ENCODE peak calls at places on chromosomes 3 and 15, in four cellular contexts. O is ovary, L is mucosa of descending colon, J is HFF-Myc. Z is an unnamed sample.

GRCh38 chr3:197906023-197906849 is 43.8 kb upstream of the RPL35A start:
- DNase-seq in J (peak), L (peak), O (peak), Z (peak)

GRCh38 chr3:156017636-156018035 is 102.7 kb upstream of the KCNAB1 start:
- DNase-seq in J (no peak), O (no peak), L (no peak), Z (no peak)

GRCh38 chr3:33883538-33884203 is 85.2 kb downstream of the PDCD6IP start:
- DNase-seq in O (no peak), L (peak), J (peak), Z (no peak)

GRCh38 chr15:52527898-52528464 is 699 bp downstream of the MYO5A start:
- DNase-seq in O (peak), L (peak), J (no peak), Z (peak)

GRCh38 chr3:40765884-40766283 is 241.1 kb downstream of the ZNF621 start:
- DNase-seq in L (no peak), J (no peak), O (no peak), Z (no peak)

GRCh38 chr3:47711596-47711995 is 70.1 kb downstream of the SMARCC1 start:
- DNase-seq in L (no peak), O (no peak), J (no peak), Z (no peak)

GRCh38 chr15:50944692-50945091 is 36.2 kb downstream of the AP4E1 start:
- DNase-seq in O (no peak), J (no peak), L (no peak), Z (no peak)

GRCh38 chr15:90654233-90655124 is 62.7 kb upstream of the BLM start:
- DNase-seq in O (no peak), L (no peak), J (no peak), Z (no peak)

GRCh38 chr3:178525180-178525704 is 11.0 kb upstream of the KCNMB2 start:
- DNase-seq in J (no peak), L (no peak), O (no peak), Z (no peak)

GRCh38 chr15:101613130-101614000 is 38.8 kb downstream of the TM2D3 start:
- DNase-seq in O (peak), L (peak), J (no peak), Z (peak)

GRCh38 chr3:152283492-152284381 is 15.0 kb downstream of the MBNL1 start:
- DNase-seq in L (peak), J (no peak), O (no peak), Z (no peak)

GRCh38 chr3:186107148-186108105 is 1.5 kb downstream of the ETV5 start:
- DNase-seq in O (peak), L (peak), J (no peak), Z (peak)

GRCh38 chr3:56737001-56737400 is 53.9 kb upstream of the TASOR start:
- DNase-seq in J (no peak), L (no peak), O (no peak), Z (no peak)

GRCh38 chr3:110932515-110933095 is 139.0 kb upstream of the NECTIN3 start:
- DNase-seq in O (no peak), L (no peak), J (peak), Z (no peak)

DNA sequence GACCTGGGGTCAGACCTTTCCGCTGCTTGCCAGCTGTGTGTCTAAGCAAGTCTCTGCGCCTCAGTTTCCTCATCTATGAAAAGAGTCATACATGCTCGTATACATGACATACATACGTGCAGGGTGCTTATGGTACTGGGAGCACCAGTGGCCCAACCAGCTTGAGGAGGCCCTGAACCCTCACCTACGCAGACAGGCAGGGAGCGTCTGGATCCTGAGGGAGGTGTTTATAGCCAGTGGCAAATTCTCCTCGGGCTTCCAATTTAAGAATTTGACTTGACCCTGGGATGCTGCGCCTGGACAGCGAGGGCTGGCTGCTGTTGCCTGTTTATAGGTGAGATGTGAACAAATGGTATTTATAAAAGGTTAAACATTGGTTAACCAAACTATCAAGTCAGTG is 17.7 kb upstream of the FGD5 start:
- DNase-seq in J (no peak), L (no peak), O (no peak), Z (no peak)
- TF ChIP-seq CTCF in J (no peak), L (no peak), O (no peak), Z (no peak)

DNA sequence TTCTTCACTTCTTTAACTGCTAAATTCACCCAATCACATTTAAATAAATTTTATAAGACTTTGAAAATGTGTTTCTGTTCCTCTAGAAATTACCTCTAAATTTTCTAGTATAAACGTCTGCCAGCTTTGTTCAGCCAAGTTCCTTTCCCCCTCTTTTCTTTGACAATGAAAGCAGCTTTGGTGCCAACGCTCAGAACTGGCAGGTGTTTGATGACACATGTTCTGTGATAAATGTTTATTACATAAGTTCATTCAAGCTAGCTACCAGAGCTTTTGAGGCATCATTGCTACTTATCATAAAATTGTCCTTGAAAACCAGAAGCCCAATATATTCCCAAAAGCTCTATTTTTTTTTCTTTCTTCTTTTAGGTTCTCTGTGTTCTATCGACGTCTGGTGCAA is 187.3 kb upstream of the LPP start:
- DNase-seq in L (no peak), O (no peak), J (no peak), Z (no peak)
- TF ChIP-seq CTCF in L (no peak), O (no peak), J (no peak), Z (no peak)

DNA sequence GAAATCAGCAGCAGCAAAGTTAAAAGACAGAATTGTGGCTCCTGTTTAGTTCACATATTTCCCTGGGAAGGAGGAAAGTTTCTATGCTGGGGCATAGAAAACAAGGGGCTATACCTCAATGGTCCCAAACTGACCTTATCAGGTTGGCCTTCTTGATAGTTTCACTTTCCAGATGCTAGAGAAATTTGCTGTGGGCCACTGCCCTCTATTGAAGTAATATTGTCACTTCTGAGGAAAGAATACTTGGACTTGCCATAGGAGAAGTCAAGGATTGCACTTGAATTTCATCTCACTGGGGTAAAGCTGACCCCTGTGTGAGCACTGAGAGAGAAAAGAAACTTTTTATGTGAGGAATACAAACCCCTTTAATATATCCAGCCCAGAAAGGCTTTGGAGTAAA is 49.3 kb upstream of the XCR1 start:
- DNase-seq in J (no peak), O (no peak), L (no peak), Z (no peak)
- TF ChIP-seq CTCF in J (no peak), O (no peak), L (no peak), Z (no peak)

DNA sequence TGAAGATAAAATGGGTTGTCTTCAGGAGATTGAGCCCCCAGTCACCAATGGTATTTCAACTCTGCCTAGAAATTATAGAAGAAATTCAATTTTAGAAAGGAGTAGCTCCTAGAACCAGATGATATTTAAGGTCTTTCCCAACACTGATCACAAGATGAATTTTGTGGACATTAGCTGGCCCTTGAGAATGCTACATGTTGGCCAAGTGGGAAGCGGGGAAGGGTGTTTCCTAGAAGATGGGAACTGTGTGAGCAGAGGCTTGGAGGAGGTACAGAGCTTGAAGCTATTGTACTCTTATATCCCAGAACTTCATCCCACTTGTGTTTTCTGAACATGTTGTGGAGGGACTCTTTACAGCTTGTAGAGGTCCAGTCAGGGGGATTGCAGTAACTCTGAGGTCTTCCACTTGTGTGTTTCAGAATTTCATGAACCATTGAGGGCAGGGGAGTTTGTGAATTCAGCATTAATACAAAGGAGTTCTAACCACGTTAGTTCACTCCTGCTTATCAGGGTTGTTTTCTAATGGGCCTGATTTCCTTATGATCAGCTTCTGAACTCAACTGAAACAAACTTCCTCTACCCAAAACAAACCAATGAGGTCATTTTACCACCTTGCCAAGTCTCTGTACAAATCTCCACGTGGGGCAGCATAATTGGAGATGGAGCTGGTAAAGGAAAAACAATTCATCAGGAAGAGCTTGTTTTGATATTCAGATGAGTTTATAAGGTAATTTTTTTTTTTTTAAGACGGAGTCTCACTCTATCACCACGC is 152.6 kb upstream of the TPM1 start:
- DNase-seq in J (no peak), L (peak), O (no peak), Z (no peak)
- TF ChIP-seq CTCF in J (no peak), L (no peak), O (no peak), Z (no peak)

DNA sequence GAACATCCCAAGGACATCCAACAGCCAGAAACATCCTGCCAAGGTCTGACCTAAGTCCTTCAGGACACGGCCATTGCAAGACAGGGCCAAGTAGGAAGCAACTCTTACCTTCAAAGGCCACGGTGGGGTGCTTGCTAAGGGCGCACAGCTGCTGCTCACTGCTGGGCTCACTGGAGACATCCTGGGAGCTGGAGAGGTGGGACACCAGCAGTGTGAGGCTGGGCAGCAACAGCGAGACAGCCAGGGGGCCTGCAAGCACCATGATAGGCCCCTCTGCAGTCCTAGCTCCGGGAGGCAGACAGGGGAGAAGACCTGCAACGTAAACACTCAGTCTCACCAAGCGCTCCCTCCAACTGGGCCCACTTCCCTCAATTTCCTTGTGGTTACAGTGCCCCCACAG is 79.2 kb downstream of the SEMA5B start:
- DNase-seq in L (no peak), J (no peak), O (no peak), Z (no peak)
- TF ChIP-seq CTCF in L (no peak), J (no peak), O (no peak), Z (no peak)

DNA sequence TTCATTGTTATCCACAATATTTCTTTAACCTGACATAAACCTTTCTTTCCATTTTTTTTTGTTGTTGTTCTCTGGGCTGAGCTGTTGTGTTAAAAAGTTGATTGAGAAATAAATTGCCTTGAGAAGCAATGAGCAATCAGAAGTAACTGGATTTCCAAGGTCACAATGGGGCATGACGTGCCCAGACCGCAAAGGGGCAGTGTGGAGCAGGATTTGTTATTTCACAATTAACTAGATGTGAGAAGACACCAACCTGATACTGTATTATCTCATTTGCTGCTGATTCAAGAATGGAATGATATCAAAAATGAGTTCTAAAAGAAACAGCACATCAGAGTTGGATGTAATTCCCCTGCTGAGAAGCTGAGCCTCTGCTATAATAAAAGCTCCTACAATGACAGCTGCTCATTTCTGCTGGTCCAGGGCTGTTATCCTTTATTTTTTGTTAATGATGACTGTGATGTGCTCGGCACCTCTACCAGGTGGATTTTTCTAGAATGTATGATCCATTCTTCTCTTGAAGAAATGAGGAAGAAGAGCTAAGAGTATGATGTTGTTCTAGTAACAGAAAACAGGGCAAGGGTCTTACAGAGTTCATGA is 28.1 kb downstream of the CPNE4 start:
- DNase-seq in L (peak), J (no peak), O (no peak), Z (peak)
- TF ChIP-seq CTCF in L (no peak), J (peak), O (no peak), Z (peak)

DNA sequence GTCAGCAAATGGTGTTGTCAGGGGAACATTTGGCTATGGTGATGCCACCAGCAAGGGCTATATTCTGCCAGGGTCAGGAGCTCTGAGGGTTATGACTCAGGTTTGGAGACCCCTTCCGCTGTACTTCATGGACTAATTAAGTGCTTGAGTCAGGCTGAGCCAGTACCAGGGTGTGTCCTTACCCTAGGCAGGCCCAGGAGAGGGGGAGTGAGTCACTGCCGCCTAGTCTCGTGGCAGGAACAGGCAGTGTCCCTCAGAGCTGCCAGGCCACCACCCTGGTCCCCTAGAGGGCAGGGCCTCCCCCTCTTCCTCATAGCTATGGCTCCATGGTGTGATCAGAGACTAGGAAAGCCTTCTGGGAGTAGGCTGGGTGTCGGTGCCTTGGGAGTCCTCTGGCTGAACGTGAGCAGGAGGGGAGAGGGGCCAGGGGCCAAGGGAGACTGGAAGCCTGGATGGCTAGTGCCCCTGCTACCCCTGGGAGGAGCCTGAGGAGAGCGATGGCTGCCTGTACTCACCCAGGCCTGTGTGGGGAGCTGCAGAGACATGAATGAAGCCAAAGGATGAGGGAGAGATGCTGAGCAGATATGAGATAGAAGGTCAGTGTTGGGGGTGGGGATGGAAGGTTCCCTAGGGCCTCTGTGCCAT is 10.6 kb downstream of the MAPKAPK3 start:
- DNase-seq in O (no peak), L (no peak), J (no peak), Z (peak)
- TF ChIP-seq CTCF in O (no peak), L (no peak), J (peak), Z (peak)

GRCh38 chr15:92833493-92834271 is 66.4 kb upstream of the CHD2 start:
- DNase-seq in O (no peak), J (no peak), L (no peak), Z (no peak)

GRCh38 chr15:92829875-92830274 is 70.2 kb upstream of the CHD2 start:
- DNase-seq in O (no peak), L (no peak), J (no peak), Z (no peak)

GRCh38 chr15:92832992-92833438 is 67.1 kb upstream of the CHD2 start:
- DNase-seq in J (no peak), L (no peak), O (no peak), Z (no peak)

GRCh38 chr15:92831459-92832229 is 68.5 kb upstream of the CHD2 start:
- DNase-seq in L (peak), O (peak), J (peak), Z (peak)
- TF ChIP-seq CTCF in L (no peak), O (no peak), J (no peak), Z (no peak)

GRCh38 chr3:159804726-159805410 is 183.8 kb upstream of the IL12A start:
- DNase-seq in L (peak), O (peak), J (peak), Z (peak)
- TF ChIP-seq CTCF in L (peak), O (peak), J (peak), Z (peak)

GRCh38 chr15:70097337-70098169 is at the start of gene TLE3:
- DNase-seq in O (peak), L (peak), J (peak), Z (peak)
- TF ChIP-seq CTCF in O (peak), L (peak), J (peak), Z (peak)

Z was measured in adrenal gland.